ENCODE peak calls at places on chromosomes 4 and X, in seven cellular contexts. U is pancreas, E is astrocyte, Q is hepatocyte, N is H9, V is sigmoid colon, S is lower lobe of right lung. T is an unnamed sample.
A peak's percentile ranks its signal among the peaks of the same experiment; 100 is the strongest.

GRCh38 chrX:40544343-40545250 is 36.2 kb upstream of the ATP6AP2 start:
- DNase-seq in V (no peak), N (no peak), S (no peak), Q (no peak), U (no peak), E (no peak), T (no peak)

GRCh38 chrX:154840856-154841255 is 6.4 kb upstream of the SMIM9 start:
- DNase-seq in V (no peak), Q (peak; percentile 23), U (no peak), S (no peak), E (peak; percentile 26), N (no peak), T (no peak)

GRCh38 chr4:161360982-161361381 is 802.8 kb downstream of the FSTL5 start:
- DNase-seq in Q (no peak), V (no peak), U (no peak), S (no peak), N (no peak), E (no peak), T (no peak)

GRCh38 chr4:29734343-29734742 is 985.8 kb upstream of the PCDH7 start:
- DNase-seq in N (no peak), U (no peak), Q (no peak), V (no peak), S (no peak), E (no peak), T (no peak)

GRCh38 chr4:11365039-11365438 is 63.7 kb downstream of the HS3ST1 start:
- DNase-seq in Q (no peak), E (no peak), U (no peak), V (no peak), S (no peak), N (no peak), T (no peak)

GRCh38 chr4:110621839-110622751 is 782 bp downstream of the PITX2 start:
- DNase-seq in N (peak; percentile 67), Q (no peak), E (no peak), V (no peak), S (no peak), U (no peak), T (peak; percentile 71)

GRCh38 chr4:38860788-38861424 is 4.3 kb upstream of the TLR6 start:
- DNase-seq in U (peak; percentile 56), Q (peak; percentile 69), N (peak; percentile 77), V (no peak), S (peak; percentile 60), E (no peak), T (peak; percentile 77)

GRCh38 chrX:139734996-139735395 is 27.0 kb upstream of the MCF2 start:
- DNase-seq in U (no peak), V (no peak), E (no peak), S (no peak), Q (no peak), N (no peak), T (no peak)

GRCh38 chr4:184968784-184969201 is 49.5 kb upstream of the HELT start:
- DNase-seq in U (peak; percentile 23), Q (peak; percentile 35), N (peak; percentile 27), V (no peak), S (peak; percentile 82), E (no peak), T (no peak)

GRCh38 chr4:10640535-10641159 is 43.9 kb downstream of the CLNK start:
- DNase-seq in N (no peak), E (peak; percentile 64), Q (no peak), S (peak; percentile 49), V (no peak), U (no peak), T (no peak)

GRCh38 chr4:147833254-147833653 is 101.4 kb downstream of the ARHGAP10 start:
- DNase-seq in E (no peak), Q (no peak), V (no peak), S (no peak), U (no peak), N (no peak), T (no peak)

GRCh38 chr4:123597586-123597985 is 201.0 kb downstream of the SPRY1 start:
- DNase-seq in Q (no peak), V (no peak), S (no peak), N (no peak), U (no peak), E (peak; percentile 78), T (no peak)

GRCh38 chrX:129823115-129823514 is 20.6 kb downstream of the ZDHHC9 start:
- DNase-seq in N (no peak), E (no peak), S (no peak), Q (peak; percentile 56), U (no peak), V (no peak), T (peak; percentile 38)

DNA sequence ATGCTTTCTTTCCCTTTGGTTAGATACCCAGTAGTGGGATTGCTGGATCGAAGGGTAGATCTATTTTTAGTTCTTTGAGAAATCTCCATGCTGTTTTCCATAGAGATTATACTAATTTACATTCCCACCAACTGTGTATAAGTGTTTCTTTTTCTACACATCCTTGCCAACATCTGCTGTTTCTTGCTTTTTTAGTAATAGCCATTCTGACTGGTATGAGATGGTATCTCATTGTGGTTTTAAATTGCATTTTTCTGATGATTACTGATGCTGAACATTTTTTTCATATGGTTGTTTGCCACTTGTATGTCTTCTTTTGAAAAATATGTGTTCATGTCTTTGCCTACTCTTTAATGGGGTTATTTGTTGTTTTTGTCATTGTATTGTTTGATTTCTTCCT is 6.6 kb upstream of the AGA start:
- DNase-seq in N (no peak), Q (no peak), S (no peak), V (no peak), U (no peak), E (peak; percentile 90), T (no peak)
- H3K27ac ChIP-seq in N (no peak overlapping the region), Q (no peak overlapping the region), S (no peak overlapping the region), V (no peak overlapping the region), U (no peak overlapping the region), E (no peak overlapping the region), T (no peak overlapping the region)

DNA sequence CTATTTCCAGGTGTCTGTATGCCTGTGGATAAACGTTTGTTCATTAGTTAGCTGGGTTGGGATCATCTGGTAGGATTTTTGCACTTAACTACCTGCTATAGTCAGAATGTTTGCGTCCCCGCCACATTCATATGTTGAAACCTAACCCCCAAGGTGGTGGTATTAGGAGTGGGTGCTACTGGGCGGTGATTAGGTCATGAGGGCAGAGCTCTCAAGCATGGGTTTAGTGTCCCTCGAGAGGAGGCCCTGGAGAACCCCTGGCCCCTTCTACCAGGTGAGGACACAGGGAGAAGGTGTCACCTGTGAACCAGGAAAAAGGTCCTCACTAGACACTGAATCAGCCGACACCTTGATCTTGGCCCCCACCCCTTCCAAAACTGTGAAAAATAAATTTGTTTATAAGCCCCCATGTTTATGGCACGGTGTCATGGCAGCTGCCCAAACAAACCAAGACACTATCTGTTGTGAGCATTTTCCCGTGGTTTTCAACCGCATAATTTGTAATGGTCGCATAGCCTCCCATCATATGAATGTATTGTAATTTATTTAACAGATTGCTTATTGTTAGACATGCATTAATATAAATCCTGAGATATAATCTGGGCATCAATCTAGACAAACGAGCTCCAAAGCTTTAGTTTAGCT is 92.7 kb upstream of the TRIM2 start:
- DNase-seq in V (no peak), Q (no peak), E (no peak), N (no peak), U (no peak), S (no peak), T (peak; percentile 54)
- H3K4me1 ChIP-seq in V (peaks cover 15% of the 10 kb centered on the region), Q (no peaks in the 10 kb centered on the region), E (peaks cover 20% of the 10 kb centered on the region), N (no peaks in the 10 kb centered on the region), U (no peaks in the 10 kb centered on the region), S (peaks cover 12% of the 10 kb centered on the region), T (peaks cover 23% of the 10 kb centered on the region)

DNA sequence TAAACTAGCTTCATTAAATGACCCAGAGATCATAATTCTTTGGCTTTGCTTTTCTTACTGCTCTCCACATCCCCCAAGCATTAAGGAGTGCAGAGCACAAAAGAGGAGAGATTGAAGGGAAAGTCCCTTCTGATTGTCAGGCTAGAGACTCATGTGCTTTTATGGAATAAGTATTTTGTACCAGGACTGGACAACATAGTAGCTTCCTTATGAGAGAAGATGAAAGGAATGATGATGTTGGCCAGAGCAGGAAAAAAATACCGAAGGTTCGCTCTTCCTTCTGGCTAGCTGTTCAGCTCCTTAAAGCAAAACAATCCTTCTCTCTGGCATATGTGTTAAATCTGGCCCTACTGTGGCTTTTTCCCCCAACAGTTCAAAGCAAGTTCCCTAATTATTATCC is 53.1 kb downstream of the HOPX start:
- DNase-seq in U (no peak), S (no peak), E (peak; percentile 32), V (no peak), Q (no peak), N (no peak), T (no peak)
- H3K9me3 ChIP-seq in U (no peaks in the 10 kb centered on the region), S (peaks cover 12% of the 10 kb centered on the region), E (peaks cover 7% of the 10 kb centered on the region), V (no peaks in the 10 kb centered on the region), Q (no peaks in the 10 kb centered on the region), N (no peaks in the 10 kb centered on the region), T (no peaks in the 10 kb centered on the region)

DNA sequence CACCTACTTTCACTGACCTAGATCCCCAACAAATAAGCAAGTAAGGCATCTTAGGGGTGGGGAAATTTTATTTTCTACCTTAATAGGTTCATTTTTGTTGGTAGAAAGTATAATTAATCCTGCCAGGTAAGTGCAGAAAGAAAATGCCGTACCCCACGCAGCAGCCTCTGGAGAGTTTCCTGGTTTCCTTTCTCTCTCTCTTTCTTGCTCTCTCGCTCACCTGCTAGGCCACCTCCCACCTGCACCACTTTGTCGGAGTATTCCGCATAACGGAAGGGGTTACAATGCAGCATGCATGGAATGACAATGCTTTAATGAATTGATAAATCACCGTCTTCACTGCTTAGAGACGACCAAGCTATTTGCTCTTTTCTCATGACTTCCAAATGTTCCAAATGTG is 101.0 kb downstream of the SCD5 start:
- DNase-seq in E (no peak), V (no peak), S (no peak), Q (no peak), U (no peak), N (no peak), T (no peak)
- H3K27ac ChIP-seq in E (no peak overlapping the region), V (no peak overlapping the region), S (no peak overlapping the region), Q (no peak overlapping the region), U (no peak overlapping the region), N (no peak overlapping the region), T (no peak overlapping the region)

GRCh38 chr4:86950835-86951525 is 16.2 kb downstream of the AFF1 start:
- DNase-seq in V (no peak), U (no peak), N (peak; percentile 64), Q (no peak), S (no peak), E (no peak), T (no peak)
- H3K4me1 ChIP-seq in V (peaks cover 15% of the 10 kb centered on the region), U (peaks cover 24% of the 10 kb centered on the region), N (peaks cover 11% of the 10 kb centered on the region), Q (no peaks in the 10 kb centered on the region), S (peaks cover 18% of the 10 kb centered on the region), E (no peaks in the 10 kb centered on the region), T (no peaks in the 10 kb centered on the region)

DNA sequence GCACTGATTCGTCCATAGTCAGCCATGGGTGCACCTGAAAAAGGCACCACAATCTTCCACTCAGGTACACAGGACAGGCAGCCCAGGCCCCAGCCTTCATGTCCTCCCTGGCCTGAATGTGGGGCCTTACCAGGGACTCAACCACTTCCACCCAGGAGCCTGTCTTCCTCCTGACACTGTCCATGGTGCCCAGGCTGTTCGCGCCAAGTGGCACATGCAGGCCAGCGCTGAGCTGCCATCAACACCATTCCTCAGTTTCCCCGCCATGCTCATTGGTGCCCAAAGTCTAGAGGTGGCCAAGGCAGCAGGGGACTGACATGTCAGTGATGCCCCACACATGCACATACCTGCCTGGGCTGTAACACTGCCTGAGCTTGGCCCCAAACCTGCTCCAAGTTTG is 322.2 kb upstream of the POU3F4 start:
- DNase-seq in Q (no peak), V (no peak), U (no peak), N (no peak), S (no peak), E (no peak), T (no peak)
- H3K9me3 ChIP-seq in Q (no peaks in the 10 kb centered on the region), V (no peaks in the 10 kb centered on the region), U (no peaks in the 10 kb centered on the region), N (peaks cover 37% of the 10 kb centered on the region), S (no peaks in the 10 kb centered on the region), E (no peaks in the 10 kb centered on the region), T (no peaks in the 10 kb centered on the region)